ENCODE peak calls at places on chromosomes 7 and 10, in seven cellular contexts. One of them, this sample, is unnamed.

GRCh38 chr10:1609038-1609411 is 128.3 kb downstream of the ADARB2 start:
- DNase-seq in NCI-H1105: no peak
- DNase-seq in HEK293T: no peak
- DNase-seq in HT-29: no peak
- DNase-seq in fibroblast of villous mesenchyme: no peak
- DNase-seq in NCI-H2171: no peak
- DNase-seq in WTC11: no peak
- DNase-seq in this sample: peak

GRCh38 chr7:46830-47140 is 145.6 kb upstream of the FAM20C start:
- DNase-seq in HEK293T: no peak
- DNase-seq in HT-29: no peak
- DNase-seq in NCI-H1105: no peak
- DNase-seq in NCI-H2171: no peak
- DNase-seq in fibroblast of villous mesenchyme: no peak
- DNase-seq in WTC11: no peak
- DNase-seq in this sample: peak

GRCh38 chr10:38047666-38048065 is 37.2 kb downstream of the ZNF33A start:
- DNase-seq in NCI-H2171: no peak
- DNase-seq in fibroblast of villous mesenchyme: peak
- DNase-seq in NCI-H1105: no peak
- DNase-seq in HEK293T: no peak
- DNase-seq in HT-29: no peak
- DNase-seq in WTC11: no peak
- DNase-seq in this sample: no peak

GRCh38 chr10:114271779-114272167 is 32.7 kb downstream of the VWA2 start:
- DNase-seq in HT-29: no peak
- DNase-seq in WTC11: no peak
- DNase-seq in fibroblast of villous mesenchyme: peak
- DNase-seq in HEK293T: no peak
- DNase-seq in NCI-H2171: no peak
- DNase-seq in NCI-H1105: no peak
- DNase-seq in this sample: peak

GRCh38 chr7:47231081-47231480 is 350.8 kb downstream of the TNS3 start:
- DNase-seq in fibroblast of villous mesenchyme: no peak
- DNase-seq in NCI-H1105: no peak
- DNase-seq in NCI-H2171: no peak
- DNase-seq in HT-29: no peak
- DNase-seq in HEK293T: no peak
- DNase-seq in WTC11: no peak
- DNase-seq in this sample: no peak

GRCh38 chr7:150384406-150385239 is 5.5 kb downstream of the ZNF775 start:
- DNase-seq in fibroblast of villous mesenchyme: no peak
- DNase-seq in HT-29: no peak
- DNase-seq in WTC11: peak
- DNase-seq in NCI-H2171: no peak
- DNase-seq in HEK293T: no peak
- DNase-seq in NCI-H1105: no peak
- DNase-seq in this sample: no peak

GRCh38 chr7:31695856-31696255 is 8.8 kb downstream of the PPP1R17 start:
- DNase-seq in fibroblast of villous mesenchyme: no peak
- DNase-seq in HT-29: no peak
- DNase-seq in NCI-H1105: no peak
- DNase-seq in NCI-H2171: no peak
- DNase-seq in WTC11: no peak
- DNase-seq in HEK293T: no peak
- DNase-seq in this sample: no peak

GRCh38 chr7:84021292-84021898 is 173.2 kb downstream of the SEMA3A start:
- DNase-seq in HEK293T: no peak
- DNase-seq in fibroblast of villous mesenchyme: peak
- DNase-seq in NCI-H2171: no peak
- DNase-seq in WTC11: no peak
- DNase-seq in HT-29: no peak
- DNase-seq in NCI-H1105: no peak
- DNase-seq in this sample: no peak

GRCh38 chr10:43962346-43963191 is 313.9 kb upstream of the ZNF32 start:
- DNase-seq in HT-29: no peak
- DNase-seq in NCI-H1105: no peak
- DNase-seq in HEK293T: no peak
- DNase-seq in WTC11: no peak
- DNase-seq in NCI-H2171: no peak
- DNase-seq in fibroblast of villous mesenchyme: peak
- DNase-seq in this sample: peak

GRCh38 chr7:115879171-115879570 is 151.4 kb downstream of the TFEC start:
- DNase-seq in fibroblast of villous mesenchyme: no peak
- DNase-seq in NCI-H1105: no peak
- DNase-seq in NCI-H2171: no peak
- DNase-seq in HT-29: no peak
- DNase-seq in HEK293T: no peak
- DNase-seq in WTC11: no peak
- DNase-seq in this sample: no peak

GRCh38 chr7:44225566-44226395 is 25.0 kb downstream of the YKT6 start:
- DNase-seq in HEK293T: no peak
- DNase-seq in WTC11: no peak
- DNase-seq in NCI-H2171: no peak
- DNase-seq in fibroblast of villous mesenchyme: no peak
- DNase-seq in HT-29: no peak
- DNase-seq in NCI-H1105: no peak
- DNase-seq in this sample: no peak

GRCh38 chr7:130139193-130139950 is 65.8 kb downstream of the TMEM209 start:
- DNase-seq in NCI-H2171: no peak
- DNase-seq in HEK293T: no peak
- DNase-seq in fibroblast of villous mesenchyme: no peak
- DNase-seq in WTC11: no peak
- DNase-seq in NCI-H1105: no peak
- DNase-seq in HT-29: no peak
- DNase-seq in this sample: no peak

GRCh38 chr7:155338632-155339320 is 41.1 kb downstream of the INSIG1 start:
- DNase-seq in fibroblast of villous mesenchyme: no peak
- DNase-seq in WTC11: no peak
- DNase-seq in NCI-H2171: no peak
- DNase-seq in HT-29: no peak
- DNase-seq in HEK293T: no peak
- DNase-seq in NCI-H1105: no peak
- DNase-seq in this sample: peak

GRCh38 chr10:51706225-51706624 is 6.8 kb upstream of the CSTF2T start:
- DNase-seq in NCI-H2171: no peak
- DNase-seq in fibroblast of villous mesenchyme: peak
- DNase-seq in HEK293T: no peak
- DNase-seq in HT-29: no peak
- DNase-seq in WTC11: no peak
- DNase-seq in NCI-H1105: no peak
- DNase-seq in this sample: no peak

GRCh38 chr10:77685494-77685893 is 47.9 kb upstream of the KCNMA1 start:
- DNase-seq in NCI-H2171: no peak
- DNase-seq in HT-29: no peak
- DNase-seq in WTC11: no peak
- DNase-seq in fibroblast of villous mesenchyme: no peak
- DNase-seq in HEK293T: no peak
- DNase-seq in NCI-H1105: peak
- DNase-seq in this sample: no peak

GRCh38 chr7:118559207-118559606 is 334.7 kb downstream of the ANKRD7 start:
- DNase-seq in NCI-H2171: no peak
- DNase-seq in HEK293T: no peak
- DNase-seq in WTC11: no peak
- DNase-seq in NCI-H1105: no peak
- DNase-seq in HT-29: no peak
- DNase-seq in fibroblast of villous mesenchyme: no peak
- DNase-seq in this sample: no peak

GRCh38 chr10:31757374-31757773 is 171.3 kb downstream of the ARHGAP12 start:
- DNase-seq in WTC11: no peak
- DNase-seq in fibroblast of villous mesenchyme: no peak
- DNase-seq in HT-29: no peak
- DNase-seq in NCI-H2171: no peak
- DNase-seq in HEK293T: no peak
- DNase-seq in NCI-H1105: peak
- DNase-seq in this sample: no peak

GRCh38 chr7:141073641-141074161 is at the start of gene TMEM178B:
- DNase-seq in HEK293T: peak
- DNase-seq in HT-29: peak
- DNase-seq in WTC11: no peak
- DNase-seq in NCI-H2171: no peak
- DNase-seq in NCI-H1105: peak
- DNase-seq in fibroblast of villous mesenchyme: no peak
- DNase-seq in this sample: no peak

GRCh38 chr10:130135676-130136213 is 446 bp upstream of the GLRX3 start:
- DNase-seq in NCI-H2171: no peak
- DNase-seq in HT-29: no peak
- DNase-seq in HEK293T: no peak
- DNase-seq in fibroblast of villous mesenchyme: no peak
- DNase-seq in NCI-H1105: no peak
- DNase-seq in WTC11: no peak
- DNase-seq in this sample: no peak

GRCh38 chr7:109376576-109376975 is 806.9 kb downstream of the DNAJB9 start:
- DNase-seq in NCI-H1105: no peak
- DNase-seq in HEK293T: no peak
- DNase-seq in fibroblast of villous mesenchyme: no peak
- DNase-seq in HT-29: no peak
- DNase-seq in WTC11: no peak
- DNase-seq in NCI-H2171: no peak
- DNase-seq in this sample: no peak

GRCh38 chr7:38840736-38841460 is 68.1 kb downstream of the VPS41 start:
- DNase-seq in WTC11: no peak
- DNase-seq in NCI-H2171: no peak
- DNase-seq in fibroblast of villous mesenchyme: peak
- DNase-seq in HEK293T: no peak
- DNase-seq in NCI-H1105: no peak
- DNase-seq in HT-29: no peak
- DNase-seq in this sample: no peak

This sample was measured in mesenteric fat pad.